ENCODE peak calls at places on chromosomes 12 and 14, in four cellular contexts. M is activated T-cell treated with anti-CD3 and anti-CD28 coated beads, Interleukin-2, amount 50 U/mL, for 24 hours; J is OCI-LY7; R is midbrain. T is an unnamed sample.

GRCh38 chr12:107448198-107448597 is 237.4 kb upstream of the PWP1 start:
- DNase-seq in R (no peak), M (no peak), J (peak; percentile 14), T (no peak)

GRCh38 chr12:124667671-124668337 is 100.4 kb upstream of the NCOR2 start:
- DNase-seq in M (no peak), J (no peak), R (no peak), T (no peak)

GRCh38 chr12:64450711-64451486 is 1.0 kb upstream of the TBK1 start:
- DNase-seq in R (peak; percentile 3), J (peak; percentile 44), M (no peak), T (no peak)

GRCh38 chr12:44031472-44032185 is 195.7 kb downstream of the TMEM117 start:
- DNase-seq in J (peak; percentile 8), M (no peak), R (no peak), T (no peak)

GRCh38 chr14:69285661-69286255 is 25.8 kb downstream of the GALNT16 start:
- DNase-seq in M (no peak), J (no peak), R (no peak), T (no peak)

GRCh38 chr14:90642239-90642717 is 174.0 kb downstream of the TTC7B start:
- DNase-seq in M (no peak), J (no peak), R (peak; percentile 70), T (no peak)

GRCh38 chr12:131012279-131013069 is 58.8 kb downstream of the ADGRD1 start:
- DNase-seq in J (no peak), R (no peak), M (no peak), T (no peak)

GRCh38 chr12:82040987-82041743 is 282.0 kb upstream of the PPFIA2 start:
- DNase-seq in M (no peak), J (no peak), R (no peak), T (no peak)

GRCh38 chr12:114018669-114019068 is 52.5 kb upstream of the RBM19 start:
- DNase-seq in R (no peak), M (no peak), J (no peak), T (no peak)

GRCh38 chr14:100904307-100905019 is 941 bp upstream of the RTL1 start:
- DNase-seq in M (peak; percentile 21), R (no peak), J (no peak), T (no peak)

GRCh38 chr12:47244730-47245285 is 165.0 kb upstream of the AMIGO2 start:
- DNase-seq in R (no peak), M (no peak), J (no peak), T (no peak)

GRCh38 chr12:76680940-76681339 is 83.0 kb upstream of the ZDHHC17 start:
- DNase-seq in J (no peak), R (no peak), M (no peak), T (no peak)

GRCh38 chr12:116133609-116134214 is 143.8 kb downstream of the MED13L start:
- DNase-seq in R (no peak), J (no peak), M (no peak), T (no peak)

GRCh38 chr14:33943484-33943883 is 7.4 kb downstream of the EGLN3 start:
- DNase-seq in J (no peak), R (no peak), M (no peak), T (no peak)

GRCh38 chr12:113298861-113299545 is 35.9 kb downstream of the SLC8B1 start:
- DNase-seq in R (peak; percentile 55), J (no peak), M (no peak), T (no peak)

GRCh38 chr14:74333909-74334308 is 14.4 kb upstream of the VRTN start:
- DNase-seq in R (no peak), J (no peak), M (no peak), T (no peak)

GRCh38 chr12:12726543-12727093 is 9.4 kb downstream of the CDKN1B start:
- DNase-seq in R (no peak), J (peak; percentile 29), M (no peak), T (no peak)

GRCh38 chr14:91242635-91243034 is 1.9 kb downstream of the GPR68 start:
- DNase-seq in R (no peak), M (no peak), J (no peak), T (no peak)

GRCh38 chr12:49823350-49823749 is 4.9 kb downstream of the NCKAP5L start:
- DNase-seq in R (no peak), J (no peak), M (no peak), T (no peak)

T was measured in T1000.